ENCODE peak calls at places on chromosomes 2 and 18, in five cellular contexts. K is pancreas, H is GM23338, L is uterus, P is tibial artery. C is an unnamed sample.

GRCh38 chr2:118242216-118242615 is 153.9 kb downstream of the INSIG2 start:
- DNase-seq in K (no peak), H (no peak), L (no peak), P (no peak), C (no peak)

GRCh38 chr2:64259301-64259700 is 115.1 kb upstream of the PELI1 start:
- DNase-seq in K (no peak), H (no peak), L (no peak), P (peak), C (no peak)

GRCh38 chr2:15708865-15709820 is 117.5 kb downstream of the DDX1 start:
- DNase-seq in K (peak), H (no peak), L (no peak), P (no peak), C (no peak)

GRCh38 chr18:35998967-35999366 is 26.5 kb downstream of the RMP24 start:
- DNase-seq in K (no peak), H (peak), L (no peak), P (no peak), C (no peak)

GRCh38 chr2:43005211-43005974 is 213.0 kb upstream of the HAAO start:
- DNase-seq in K (peak), H (no peak), L (peak), P (no peak), C (no peak)

GRCh38 chr2:200477667-200478121 is 32.2 kb downstream of the KCTD18 start:
- DNase-seq in K (no peak), H (no peak), L (no peak), P (peak), C (no peak)

GRCh38 chr18:23283933-23284430 is 148.7 kb downstream of the CABLES1 start:
- DNase-seq in K (no peak), H (peak), L (no peak), P (no peak), C (no peak)

GRCh38 chr2:176428943-176429469 is 159.8 kb downstream of the MTX2 start:
- DNase-seq in K (no peak), H (no peak), L (no peak), P (no peak), C (no peak)

GRCh38 chr2:228433706-228434105 is 252.2 kb upstream of the SPHKAP start:
- DNase-seq in K (no peak), H (no peak), L (no peak), P (no peak), C (no peak)

GRCh38 chr2:98730053-98730850 is 680 bp downstream of the MGAT4A start:
- DNase-seq in K (peak), H (peak), L (peak), P (peak), C (no peak)

GRCh38 chr18:58178476-58178875 is 134.4 kb downstream of the NEDD4L start:
- DNase-seq in K (no peak), H (no peak), L (no peak), P (no peak), C (no peak)

GRCh38 chr2:144015655-144016245 is 504.2 kb downstream of the ZEB2 start:
- DNase-seq in K (no peak), H (no peak), L (no peak), P (no peak), C (no peak)

GRCh38 chr2:7722212-7722910 is 805.1 kb downstream of the RNF144A start:
- DNase-seq in K (no peak), H (no peak), L (no peak), P (no peak), C (no peak)

GRCh38 chr2:239192975-239193374 is 207.8 kb downstream of the HDAC4 start:
- DNase-seq in K (no peak), H (no peak), L (peak), P (peak), C (no peak)

GRCh38 chr2:120989556-120989848 is 253.8 kb downstream of the GLI2 start:
- DNase-seq in K (no peak), H (no peak), L (peak), P (no peak), C (no peak)

GRCh38 chr2:175837046-175837445 is 165.0 kb downstream of the LNPK start:
- DNase-seq in K (no peak), H (no peak), L (no peak), P (no peak), C (no peak)

GRCh38 chr2:99481941-99482340 is 7.9 kb downstream of the REV1 start:
- DNase-seq in K (no peak), H (peak), L (no peak), P (no peak), C (no peak)

GRCh38 chr2:45207105-45207504 is 197.9 kb upstream of the SIX2 start:
- DNase-seq in K (no peak), H (no peak), L (no peak), P (no peak), C (no peak)

GRCh38 chr2:102463160-102463559 is 9.9 kb upstream of the SLC9A4 start:
- DNase-seq in K (no peak), H (no peak), L (no peak), P (no peak), C (no peak)

GRCh38 chr2:30688956-30689401 is 118.3 kb downstream of the CAPN13 start:
- DNase-seq in K (no peak), H (no peak), L (no peak), P (no peak), C (no peak)

GRCh38 chr2:230812041-230812440 is 52.7 kb upstream of the ITM2C start:
- DNase-seq in K (no peak), H (no peak), L (no peak), P (no peak), C (no peak)

GRCh38 chr18:12334280-12335262 is 26.5 kb downstream of the TUBB6 start:
- DNase-seq in K (peak), H (peak), L (no peak), P (no peak), C (no peak)

GRCh38 chr2:147782521-147782920 is 62.3 kb upstream of the ACVR2A start:
- DNase-seq in K (no peak), H (peak), L (no peak), P (no peak), C (no peak)

GRCh38 chr2:210792000-210792399 is 235.6 kb downstream of the CPS1 start:
- DNase-seq in K (no peak), H (no peak), L (no peak), P (no peak), C (no peak)

GRCh38 chr2:53519925-53520629 is 247.5 kb upstream of the CHAC2 start:
- DNase-seq in K (no peak), H (no peak), L (no peak), P (no peak), C (no peak)

GRCh38 chr18:36580266-36580665 is 248.5 kb downstream of the TPGS2 start:
- DNase-seq in K (no peak), H (peak), L (no peak), P (peak), C (no peak)

GRCh38 chr2:20624884-20625485 is 25.9 kb downstream of the HS1BP3 start:
- DNase-seq in K (peak), H (no peak), L (no peak), P (no peak), C (no peak)

GRCh38 chr2:205590759-205591158 is 91.5 kb upstream of the NRP2 start:
- DNase-seq in K (no peak), H (no peak), L (no peak), P (no peak), C (no peak)

GRCh38 chr2:99636432-99637034 is 146.7 kb upstream of the REV1 start:
- DNase-seq in K (peak), H (no peak), L (peak), P (peak), C (peak)

GRCh38 chr18:79642626-79643025 is 37.0 kb upstream of the CTDP1 start:
- DNase-seq in K (no peak), H (no peak), L (no peak), P (no peak), C (peak)

GRCh38 chr2:172561270-172561669 is 5.4 kb downstream of the PDK1 start:
- DNase-seq in K (no peak), H (no peak), L (no peak), P (no peak), C (no peak)

GRCh38 chr2:11187083-11187619 is 31.9 kb downstream of the SLC66A3 start:
- DNase-seq in K (no peak), H (no peak), L (no peak), P (no peak), C (no peak)

GRCh38 chr2:109422071-109422757 is 191.6 kb downstream of the SEPTIN10 start:
- DNase-seq in K (no peak), H (no peak), L (no peak), P (no peak), C (no peak)

GRCh38 chr18:49094979-49095632 is 144.3 kb upstream of the SMAD7 start:
- DNase-seq in K (no peak), H (no peak), L (no peak), P (peak), C (no peak)

DNA sequence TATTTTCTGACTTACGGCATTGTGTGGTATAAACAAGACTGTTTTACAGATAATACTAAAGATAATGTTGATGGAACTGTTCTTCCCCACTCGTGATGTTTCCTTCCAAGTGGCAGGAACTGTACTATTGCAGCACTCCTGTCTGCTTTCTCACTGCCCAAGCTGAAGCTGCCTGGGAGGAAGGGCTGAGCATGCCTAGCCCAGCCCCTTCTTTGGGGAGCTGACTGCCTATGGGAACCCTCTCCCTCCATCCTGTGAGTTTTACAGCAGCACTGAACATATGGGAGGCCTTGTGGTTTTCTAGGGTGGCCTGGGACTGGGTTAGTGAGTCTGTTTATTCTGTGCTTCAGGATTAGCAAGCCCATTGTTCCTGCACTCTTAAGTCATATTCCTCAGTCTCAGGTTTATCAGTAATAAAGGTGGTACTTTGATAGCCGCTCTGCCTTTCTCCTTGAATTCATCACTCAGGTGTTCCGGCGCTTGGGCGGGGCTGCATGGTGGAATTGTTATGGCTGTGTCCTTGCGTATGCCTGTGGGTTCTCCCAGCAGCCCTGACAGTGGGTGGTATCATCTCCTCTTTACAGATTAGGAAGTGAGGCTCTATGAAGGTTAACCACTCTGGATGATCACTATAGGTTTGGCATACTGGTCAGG is 379.7 kb downstream of the PTPRM start:
- DNase-seq in K (no peak), H (peak), L (no peak), P (no peak), C (no peak)
- H3K4me3 ChIP-seq in K (no peak), H (no peak), L (peak), P (no peak), C (peak)

GRCh38 chr2:673016-673415 is 4.2 kb downstream of the TMEM18 start:
- DNase-seq in K (peak), H (no peak), L (no peak), P (no peak), C (no peak)

GRCh38 chr2:671787-672605 is 5.2 kb downstream of the TMEM18 start:
- DNase-seq in K (peak), H (no peak), L (no peak), P (no peak), C (no peak)

GRCh38 chr2:671072-671471 is 6.1 kb downstream of the TMEM18 start:
- DNase-seq in K (peak), H (no peak), L (no peak), P (no peak), C (no peak)

GRCh38 chr2:673615-674318 is 3.4 kb downstream of the TMEM18 start:
- DNase-seq in K (peak), H (no peak), L (no peak), P (no peak), C (no peak)

GRCh38 chr2:672606-672905 is 4.7 kb downstream of the TMEM18 start:
- DNase-seq in K (peak), H (no peak), L (no peak), P (no peak), C (peak)
- H3K27ac ChIP-seq in K (no peak), H (no peak), L (no peak), P (no peak), C (no peak)

DNA sequence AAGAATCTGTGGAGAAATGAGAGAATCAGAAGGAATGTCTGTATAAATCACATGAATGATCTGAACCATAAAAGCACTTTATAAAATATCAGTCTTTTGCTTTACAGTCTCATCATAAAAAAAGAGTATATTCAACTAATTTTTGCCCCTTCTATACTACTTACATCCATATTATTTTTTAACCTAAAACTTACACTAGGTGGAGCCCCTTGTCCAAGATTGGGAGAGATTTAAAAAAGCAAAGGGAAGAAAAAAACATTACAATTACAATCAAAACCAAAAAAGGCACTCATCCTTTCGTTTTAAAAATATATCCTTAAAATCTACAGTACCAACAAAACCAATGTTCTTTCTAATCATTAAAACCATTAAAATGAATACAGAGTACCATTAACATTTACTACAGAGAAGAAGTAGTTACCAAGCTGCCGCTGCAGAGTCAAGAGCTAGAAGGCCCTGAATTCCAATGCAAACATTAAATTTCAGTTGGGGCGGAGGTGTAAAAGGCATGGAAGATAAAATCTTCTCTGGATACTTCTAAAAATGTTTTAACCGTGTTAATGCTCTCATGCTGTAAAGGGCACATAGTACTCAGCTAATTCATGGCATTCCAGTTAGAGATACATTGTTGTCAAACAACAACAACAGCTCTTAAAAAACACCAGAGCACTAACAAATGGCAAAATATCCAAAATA is 56.7 kb upstream of the EPB41L3 start:
- DNase-seq in K (no peak), H (peak), L (no peak), P (no peak), C (no peak)
- TF ChIP-seq CTCF in K (no peak), H (peak), L (peak), P (peak), C (peak)

DNA sequence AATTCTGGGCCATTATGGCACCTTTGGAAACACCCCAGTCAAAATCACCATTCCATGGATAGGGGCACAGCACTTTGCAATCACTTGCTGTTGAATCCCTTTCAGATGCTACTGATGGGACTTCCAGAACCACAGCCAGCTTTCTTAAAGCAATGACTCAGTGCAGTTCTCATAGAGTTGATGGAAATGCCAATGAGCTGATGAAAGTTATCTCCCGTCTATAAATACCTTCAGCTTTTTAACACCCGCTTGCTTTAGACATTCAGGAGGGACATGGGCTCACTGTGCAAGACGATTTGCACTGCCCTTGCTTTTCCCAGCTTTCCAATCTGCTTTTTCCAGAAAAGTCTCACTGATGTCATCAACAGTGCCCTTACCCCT is 66.7 kb upstream of the RPL31 start:
- DNase-seq in K (no peak), H (no peak), L (no peak), P (no peak), C (no peak)
- H3K4me3 ChIP-seq in K (no peak), H (no peak), L (no peak), P (no peak), C (no peak)

GRCh38 chr18:2848145-2848878 is 1.5 kb downstream of the EMILIN2 start:
- DNase-seq in K (no peak), H (no peak), L (no peak), P (no peak), C (no peak)
- H3K27ac ChIP-seq in K (peak), H (no peak), L (peak), P (peak), C (peak)

GRCh38 chr2:122886479-122887130 is 1131.2 kb downstream of the TSN start:
- DNase-seq in K (no peak), H (peak), L (no peak), P (no peak), C (no peak)
- TF ChIP-seq CTCF in K (no peak), H (no peak), L (no peak), P (no peak), C (no peak)

DNA sequence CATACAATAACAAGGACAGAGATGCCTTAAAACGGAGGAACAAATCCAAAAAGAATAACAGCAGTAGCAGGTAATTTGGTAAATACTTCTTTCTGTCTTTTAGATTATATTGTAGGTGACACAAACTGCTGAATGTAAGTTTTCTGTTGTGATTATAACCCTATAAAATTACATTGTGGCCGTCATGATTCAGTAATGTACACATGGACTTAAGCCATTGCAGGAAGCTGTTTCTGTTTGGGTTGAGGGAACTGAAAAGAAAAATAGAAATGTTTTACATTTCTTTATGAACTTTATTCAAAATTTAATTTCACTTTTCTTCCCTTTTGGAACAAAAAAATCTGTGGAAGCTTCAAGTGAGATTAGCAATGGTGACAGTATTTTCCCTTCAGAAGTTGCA is 1.2 kb downstream of the MXD1 start:
- DNase-seq in K (no peak), H (no peak), L (no peak), P (no peak), C (no peak)
- H3K4me3 ChIP-seq in K (no peak), H (peak), L (peak), P (peak), C (peak)

DNA sequence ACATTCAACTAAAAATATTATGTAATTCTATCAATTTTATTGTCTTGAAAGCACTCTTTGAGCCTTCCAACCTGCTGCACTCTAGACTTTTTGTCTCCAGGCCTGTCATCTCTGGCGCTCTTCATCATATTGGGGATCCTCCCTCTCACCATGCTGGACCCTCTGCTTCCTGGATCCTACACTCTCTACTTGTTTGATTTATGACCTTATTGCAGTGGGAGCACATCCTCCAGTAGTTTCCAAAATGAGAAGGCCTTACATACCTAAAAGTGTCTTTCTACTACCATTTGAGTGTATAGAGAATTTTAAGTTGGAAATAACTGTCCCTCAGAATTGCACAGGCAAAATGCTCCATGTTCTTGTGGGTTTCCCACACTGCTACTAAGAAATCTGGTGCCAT is 25.2 kb downstream of the PNO1 start:
- DNase-seq in K (no peak), H (no peak), L (no peak), P (no peak), C (no peak)
- H3K27ac ChIP-seq in K (no peak), H (no peak), L (no peak), P (no peak), C (no peak)

C was measured in upper lobe of left lung.